ENCODE peak calls at places on chromosome 4, in five cellular contexts. One of them, this sample, is unnamed.

GRCh38 chr4:42596918-42597317 is 60.0 kb downstream of the ATP8A1 start:
- DNase-seq in cardiac muscle cell: no peak
- DNase-seq in heart left ventricle: no peak
- DNase-seq in nucleus accumbens: no peak
- DNase-seq in activated CD4-positive, alpha-beta T cell treated with anti-CD3 and anti-CD28 coated beads, Interleukin-2, amount 10 ng/mL, durations not matched to agents 7 days and 5 days: no peak
- DNase-seq in this sample: no peak

GRCh38 chr4:111198426-111198825 is 575.5 kb upstream of the PITX2 start:
- DNase-seq in cardiac muscle cell: no peak
- DNase-seq in heart left ventricle: no peak
- DNase-seq in nucleus accumbens: no peak
- DNase-seq in activated CD4-positive, alpha-beta T cell treated with anti-CD3 and anti-CD28 coated beads, Interleukin-2, amount 10 ng/mL, durations not matched to agents 7 days and 5 days: no peak
- DNase-seq in this sample: no peak

GRCh38 chr4:184732126-184732525 is 1.8 kb downstream of the CENPU start:
- DNase-seq in cardiac muscle cell: no peak
- DNase-seq in heart left ventricle: no peak
- DNase-seq in nucleus accumbens: no peak
- DNase-seq in activated CD4-positive, alpha-beta T cell treated with anti-CD3 and anti-CD28 coated beads, Interleukin-2, amount 10 ng/mL, durations not matched to agents 7 days and 5 days: no peak
- DNase-seq in this sample: no peak

GRCh38 chr4:112951362-112951962 is 98.0 kb upstream of the ANK2 start:
- DNase-seq in cardiac muscle cell: peak
- DNase-seq in heart left ventricle: no peak
- DNase-seq in nucleus accumbens: no peak
- DNase-seq in activated CD4-positive, alpha-beta T cell treated with anti-CD3 and anti-CD28 coated beads, Interleukin-2, amount 10 ng/mL, durations not matched to agents 7 days and 5 days: no peak
- DNase-seq in this sample: no peak

GRCh38 chr4:155005395-155006087 is 202.9 kb upstream of the NPY2R start:
- DNase-seq in cardiac muscle cell: no peak
- DNase-seq in heart left ventricle: no peak
- DNase-seq in nucleus accumbens: no peak
- DNase-seq in activated CD4-positive, alpha-beta T cell treated with anti-CD3 and anti-CD28 coated beads, Interleukin-2, amount 10 ng/mL, durations not matched to agents 7 days and 5 days: no peak
- DNase-seq in this sample: no peak

GRCh38 chr4:146252941-146253340 is 38.6 kb downstream of the REELD1 start:
- DNase-seq in cardiac muscle cell: no peak
- DNase-seq in heart left ventricle: no peak
- DNase-seq in nucleus accumbens: no peak
- DNase-seq in activated CD4-positive, alpha-beta T cell treated with anti-CD3 and anti-CD28 coated beads, Interleukin-2, amount 10 ng/mL, durations not matched to agents 7 days and 5 days: no peak
- DNase-seq in this sample: no peak

GRCh38 chr4:5051210-5051691 is at the start of gene STK32B:
- DNase-seq in cardiac muscle cell: peak
- DNase-seq in heart left ventricle: peak
- DNase-seq in nucleus accumbens: no peak
- DNase-seq in activated CD4-positive, alpha-beta T cell treated with anti-CD3 and anti-CD28 coated beads, Interleukin-2, amount 10 ng/mL, durations not matched to agents 7 days and 5 days: peak
- DNase-seq in this sample: peak

GRCh38 chr4:183256756-183257385 is 63.2 kb downstream of the CLDN22 start:
- DNase-seq in cardiac muscle cell: peak
- DNase-seq in heart left ventricle: peak
- DNase-seq in nucleus accumbens: no peak
- DNase-seq in activated CD4-positive, alpha-beta T cell treated with anti-CD3 and anti-CD28 coated beads, Interleukin-2, amount 10 ng/mL, durations not matched to agents 7 days and 5 days: peak
- DNase-seq in this sample: peak

GRCh38 chr4:53313510-53313909 is 52.4 kb downstream of the SCFD2 start:
- DNase-seq in cardiac muscle cell: peak
- DNase-seq in heart left ventricle: no peak
- DNase-seq in nucleus accumbens: peak
- DNase-seq in activated CD4-positive, alpha-beta T cell treated with anti-CD3 and anti-CD28 coated beads, Interleukin-2, amount 10 ng/mL, durations not matched to agents 7 days and 5 days: no peak
- DNase-seq in this sample: no peak

GRCh38 chr4:13905543-13905942 is 278.0 kb upstream of the BOD1L1 start:
- DNase-seq in cardiac muscle cell: no peak
- DNase-seq in heart left ventricle: no peak
- DNase-seq in nucleus accumbens: no peak
- DNase-seq in activated CD4-positive, alpha-beta T cell treated with anti-CD3 and anti-CD28 coated beads, Interleukin-2, amount 10 ng/mL, durations not matched to agents 7 days and 5 days: no peak
- DNase-seq in this sample: no peak

GRCh38 chr4:3836802-3837601 is 70.8 kb downstream of the ADRA2C start:
- DNase-seq in cardiac muscle cell: peak
- DNase-seq in heart left ventricle: no peak
- DNase-seq in nucleus accumbens: no peak
- DNase-seq in activated CD4-positive, alpha-beta T cell treated with anti-CD3 and anti-CD28 coated beads, Interleukin-2, amount 10 ng/mL, durations not matched to agents 7 days and 5 days: no peak
- DNase-seq in this sample: no peak